ENCODE peak calls at places on chromosomes 13 and 19, in six cellular contexts. L is neural crest cell, B is GM06990, S is ovary, C is astrocyte of the cerebellum, W is HFFc6. O is an unnamed sample.

GRCh38 chr13:21872795-21873194 is 201.9 kb downstream of the FGF9 start:
- DNase-seq in S (no peak), B (no peak), W (no peak), C (no peak), L (no peak), O (no peak)

GRCh38 chr13:90448466-90449037 is 898.9 kb upstream of the MIR17HG start:
- DNase-seq in W (no peak), L (no peak), S (no peak), C (peak), B (no peak), O (no peak)

GRCh38 chr19:16262618-16263017 is 62.0 kb upstream of the KLF2 start:
- DNase-seq in C (no peak), B (no peak), W (no peak), S (no peak), L (no peak), O (no peak)

GRCh38 chr19:35311901-35312665 is 16.9 kb upstream of the CD22 start:
- DNase-seq in S (no peak), L (no peak), C (no peak), B (no peak), W (no peak), O (no peak)

GRCh38 chr13:98853791-98854191 is 101.3 kb upstream of the SLC15A1 start:
- DNase-seq in L (no peak), B (peak), C (peak), S (no peak), W (peak), O (peak)

GRCh38 chr19:6551607-6552450 is 21.0 kb downstream of the TNFSF9 start:
- DNase-seq in B (peak), W (no peak), L (peak), S (no peak), C (no peak), O (no peak)

GRCh38 chr13:66111628-66112027 is 1118.5 kb downstream of the PCDH9 start:
- DNase-seq in C (no peak), W (no peak), L (no peak), S (no peak), B (no peak), O (no peak)

GRCh38 chr13:109938255-109938936 is 152.0 kb upstream of the IRS2 start:
- DNase-seq in L (no peak), W (peak), C (peak), B (no peak), S (no peak), O (no peak)

GRCh38 chr13:33281951-33282595 is 3.5 kb downstream of the STARD13 start:
- DNase-seq in C (no peak), L (no peak), B (no peak), W (peak), S (no peak), O (no peak)

GRCh38 chr19:49851456-49852259 is 699 bp downstream of the PTOV1 start:
- DNase-seq in W (no peak), S (peak), C (no peak), L (no peak), B (no peak), O (no peak)

GRCh38 chr19:58569191-58569942 is 3.8 kb downstream of the MZF1 start:
- DNase-seq in C (no peak), S (peak), W (no peak), B (no peak), L (no peak), O (no peak)

GRCh38 chr13:61954092-61954491 is 538.4 kb upstream of the PCDH20 start:
- DNase-seq in W (no peak), S (no peak), L (no peak), B (no peak), C (peak), O (no peak)

GRCh38 chr19:8390617-8390981 is 439 bp downstream of the RAB11B start:
- DNase-seq in L (peak), S (peak), W (peak), C (peak), B (peak), O (peak)

GRCh38 chr13:95724252-95724651 is 47.3 kb downstream of the DNAJC3 start:
- DNase-seq in W (no peak), S (no peak), L (no peak), C (no peak), B (no peak), O (no peak)

GRCh38 chr19:10625003-10625761 is at the start of gene SLC44A2:
- DNase-seq in S (peak), C (no peak), W (peak), L (peak), B (no peak), O (no peak)

GRCh38 chr13:46530084-46530935 is 22.7 kb upstream of the LRCH1 start:
- DNase-seq in W (peak), B (no peak), S (no peak), L (no peak), C (no peak), O (peak)

GRCh38 chr13:114179087-114179658 is at the start of gene CFAP97D2:
- DNase-seq in C (no peak), B (no peak), L (no peak), W (no peak), S (no peak), O (no peak)

DNA sequence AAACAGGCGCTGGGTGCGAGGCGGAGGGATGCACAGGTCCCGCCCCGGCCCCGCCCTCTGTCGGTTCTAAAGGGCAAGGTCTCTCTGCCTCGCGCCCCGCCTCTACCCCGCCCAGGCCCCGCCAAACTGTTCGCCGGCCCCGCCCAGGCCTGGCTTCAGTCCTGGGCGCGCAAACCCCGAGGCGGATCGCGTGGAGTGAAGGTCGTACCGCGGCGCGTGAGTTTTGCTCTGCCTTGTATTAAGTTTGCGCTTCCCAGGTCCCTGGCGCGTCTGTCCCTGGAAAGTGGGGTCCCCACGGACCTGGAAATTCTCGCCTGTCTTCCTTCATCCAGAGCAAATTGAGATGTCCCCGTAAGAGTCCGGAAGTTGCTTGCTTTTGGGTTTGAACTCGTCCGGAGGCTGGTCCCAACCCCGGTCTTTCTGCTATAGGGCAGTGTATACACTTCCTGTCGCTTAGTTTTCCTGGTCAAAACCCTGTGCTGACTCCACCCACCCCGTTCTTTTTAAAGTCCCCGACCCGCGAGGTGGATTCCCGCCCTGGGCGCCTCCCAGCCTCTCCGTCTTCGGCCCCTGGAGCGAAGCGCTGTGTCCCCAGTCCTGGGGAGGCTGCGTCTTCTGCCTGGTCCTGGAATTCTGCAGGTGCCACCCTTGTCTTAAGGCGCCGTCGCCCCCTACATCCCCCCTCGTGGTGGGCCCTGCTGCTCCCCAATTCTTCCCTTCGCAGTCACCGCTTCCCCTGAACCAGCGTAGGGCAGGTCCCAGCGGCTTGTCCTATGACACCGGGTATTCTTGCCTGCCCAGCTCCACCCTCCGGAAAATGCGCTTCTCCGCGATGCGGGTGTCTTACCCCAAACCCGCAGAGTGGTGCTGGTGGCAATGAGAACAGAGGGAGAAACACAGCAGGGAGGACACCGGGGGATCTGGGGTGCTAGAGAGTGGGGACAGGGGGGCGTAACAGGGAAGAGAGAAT is 8.6 kb downstream of the ZNF808 start:
- DNase-seq in W (peak), L (peak), C (peak), B (peak), S (peak), O (peak)
- TF ChIP-seq CTCF in W (peak), L (no peak), C (peak), B (no peak), S (no peak), O (no peak)

GRCh38 chr19:47343194-47343802 is 5.8 kb upstream of the DHX34 start:
- DNase-seq in C (no peak), S (no peak), B (no peak), L (no peak), W (no peak), O (no peak)
- TF ChIP-seq CTCF in C (no peak), S (no peak), B (no peak), L (no peak), W (no peak), O (no peak)

GRCh38 chr13:102374726-102375125 is 27.1 kb downstream of the FGF14 start:
- DNase-seq in L (no peak), B (no peak), S (no peak), W (no peak), C (no peak), O (no peak)
- TF ChIP-seq CTCF in L (no peak), B (no peak), S (no peak), W (no peak), C (no peak), O (no peak)

GRCh38 chr13:103762523-103762922 is 696.3 kb upstream of the SLC10A2 start:
- DNase-seq in B (no peak), W (no peak), S (no peak), C (no peak), L (no peak), O (no peak)
- TF ChIP-seq CTCF in B (no peak), W (peak), S (no peak), C (no peak), L (peak), O (no peak)

GRCh38 chr13:89199138-89199537 is 1528.0 kb downstream of the SLITRK5 start:
- DNase-seq in L (no peak), C (no peak), W (no peak), B (no peak), S (no peak), O (no peak)
- TF ChIP-seq CTCF in L (no peak), C (no peak), W (no peak), B (no peak), S (no peak), O (no peak)

DNA sequence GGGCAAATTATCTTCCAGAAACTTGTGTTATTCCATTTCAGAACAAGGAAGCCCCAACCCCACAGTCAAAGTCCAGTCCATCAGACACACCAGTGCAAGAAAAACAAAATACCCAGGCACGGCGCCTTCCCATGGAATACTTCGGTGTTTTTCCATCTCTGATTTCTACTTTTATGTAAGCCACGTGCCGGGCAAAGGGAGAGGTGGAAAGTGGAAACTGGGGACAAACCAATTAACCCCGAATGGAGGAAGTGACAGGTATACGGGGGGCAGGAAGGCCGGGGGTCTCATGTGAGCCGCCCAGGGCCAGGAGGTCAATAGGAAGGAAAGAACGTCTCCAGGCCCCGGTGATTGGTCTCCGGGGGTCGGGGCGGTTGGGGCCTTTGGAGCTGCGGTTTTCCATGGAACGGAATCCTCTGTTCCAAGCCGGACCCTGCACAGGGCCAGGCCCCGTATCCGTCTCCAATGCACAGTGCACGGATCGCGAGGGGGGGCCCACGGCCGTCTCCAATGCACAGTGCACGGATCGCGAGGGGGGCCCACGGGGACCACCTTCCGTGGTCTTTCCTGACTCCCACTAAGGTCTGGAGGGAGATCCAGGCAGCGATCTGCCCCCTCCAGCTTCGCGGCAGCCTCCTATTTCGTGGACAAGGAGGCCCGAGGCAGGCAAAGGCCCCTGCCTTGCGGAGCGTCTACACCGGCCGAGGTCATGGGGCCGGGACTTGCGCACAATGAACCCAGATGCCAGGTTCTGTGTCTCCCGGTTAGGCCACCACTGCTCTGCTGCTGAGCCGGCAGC is 79.7 kb downstream of the GADD45B start:
- DNase-seq in L (no peak), S (no peak), B (no peak), W (no peak), C (no peak), O (no peak)
- TF ChIP-seq CTCF in L (no peak), S (no peak), B (no peak), W (no peak), C (no peak), O (no peak)

DNA sequence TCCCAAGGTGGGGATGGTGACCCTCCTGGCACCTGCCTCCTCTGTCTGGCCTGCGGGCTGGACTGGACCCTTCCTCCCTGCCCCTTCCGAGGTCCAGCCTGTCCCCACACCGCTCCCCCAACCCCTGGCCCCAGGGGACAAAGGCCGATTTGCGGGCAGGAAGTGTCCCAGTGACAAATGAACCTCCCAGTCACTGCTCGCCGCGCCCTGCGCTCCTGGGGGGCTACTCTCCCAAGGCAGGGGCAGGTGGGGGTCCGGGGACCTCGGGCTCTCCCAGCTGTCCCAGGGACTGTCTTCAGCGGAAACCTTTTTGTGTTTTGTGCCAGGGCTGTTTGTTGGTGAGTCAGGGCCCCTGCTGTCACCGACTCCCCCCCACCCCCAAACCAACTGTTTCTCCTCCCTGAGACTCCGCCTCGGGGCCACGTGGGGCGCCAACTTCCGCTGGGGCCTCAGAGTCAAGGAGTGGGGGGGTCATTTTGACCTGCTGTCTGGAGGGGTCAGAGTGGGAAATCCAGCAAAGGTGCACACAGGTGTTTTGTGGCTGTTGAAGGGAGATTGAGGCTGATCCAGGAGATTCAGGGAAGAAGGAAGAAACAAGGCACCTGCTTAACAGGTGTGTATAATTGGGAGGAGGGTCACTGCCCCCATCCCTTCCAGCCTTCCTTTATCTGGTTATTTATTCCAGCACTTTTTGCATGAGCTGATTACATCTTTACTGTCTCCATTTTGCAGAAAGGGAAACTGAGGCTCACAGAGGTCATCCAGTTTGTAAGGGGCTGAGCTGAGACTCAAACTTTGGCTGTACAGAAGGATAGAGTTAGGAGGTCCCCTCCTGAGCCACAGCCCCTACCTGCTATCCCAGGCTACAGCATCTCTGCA is 831 bp downstream of the PGPEP1 start:
- DNase-seq in S (peak), B (peak), W (peak), C (no peak), L (no peak), O (no peak)
- TF ChIP-seq CTCF in S (no peak), B (no peak), W (peak), C (no peak), L (no peak), O (no peak)

DNA sequence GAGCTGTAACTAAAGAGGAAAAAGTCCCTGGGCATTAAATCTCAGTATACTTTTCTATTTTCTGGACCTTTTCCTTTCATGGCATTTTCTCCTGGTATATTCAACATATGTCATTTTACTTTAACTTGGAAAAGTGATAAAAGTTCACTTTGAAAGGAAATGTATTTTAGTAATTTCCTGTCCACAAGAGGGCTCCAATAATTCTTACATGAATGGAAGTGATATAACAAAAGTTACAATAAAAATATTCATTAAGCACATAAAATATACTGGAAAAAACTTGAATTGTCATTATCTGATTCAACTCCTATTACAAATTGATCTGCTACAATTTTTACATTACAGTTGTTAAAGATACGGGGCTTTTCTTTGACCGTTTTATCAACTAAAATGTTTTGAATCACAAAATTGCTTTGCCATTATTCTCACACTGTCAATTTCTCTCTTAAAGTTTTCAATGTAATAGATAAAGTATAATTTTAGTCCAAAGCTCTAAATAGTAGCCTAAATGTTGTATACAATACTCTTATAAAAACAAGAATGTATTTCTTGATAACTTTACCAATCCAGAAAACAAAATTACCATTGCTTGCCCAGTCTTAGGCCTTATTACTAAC is 4.9 kb downstream of the UBL3 start:
- DNase-seq in L (no peak), B (no peak), W (no peak), C (no peak), S (no peak), O (no peak)
- TF ChIP-seq CTCF in L (peak), B (peak), W (peak), C (peak), S (peak), O (peak)

GRCh38 chr19:39436350-39436716 is 584 bp upstream of the RPS16 start:
- DNase-seq in C (no peak), B (no peak), W (no peak), L (no peak), S (no peak), O (no peak)

GRCh38 chr19:39438270-39438934 is 2.7 kb upstream of the RPS16 start:
- DNase-seq in S (no peak), C (no peak), B (no peak), L (no peak), W (peak), O (no peak)

GRCh38 chr19:39434123-39435076 is 1.3 kb downstream of the RPS16 start:
- DNase-seq in S (no peak), B (no peak), L (no peak), W (no peak), C (no peak), O (no peak)

GRCh38 chr19:39433480-39434079 is 2.2 kb downstream of the RPS16 start:
- DNase-seq in C (no peak), W (no peak), L (no peak), B (no peak), S (no peak), O (no peak)

DNA sequence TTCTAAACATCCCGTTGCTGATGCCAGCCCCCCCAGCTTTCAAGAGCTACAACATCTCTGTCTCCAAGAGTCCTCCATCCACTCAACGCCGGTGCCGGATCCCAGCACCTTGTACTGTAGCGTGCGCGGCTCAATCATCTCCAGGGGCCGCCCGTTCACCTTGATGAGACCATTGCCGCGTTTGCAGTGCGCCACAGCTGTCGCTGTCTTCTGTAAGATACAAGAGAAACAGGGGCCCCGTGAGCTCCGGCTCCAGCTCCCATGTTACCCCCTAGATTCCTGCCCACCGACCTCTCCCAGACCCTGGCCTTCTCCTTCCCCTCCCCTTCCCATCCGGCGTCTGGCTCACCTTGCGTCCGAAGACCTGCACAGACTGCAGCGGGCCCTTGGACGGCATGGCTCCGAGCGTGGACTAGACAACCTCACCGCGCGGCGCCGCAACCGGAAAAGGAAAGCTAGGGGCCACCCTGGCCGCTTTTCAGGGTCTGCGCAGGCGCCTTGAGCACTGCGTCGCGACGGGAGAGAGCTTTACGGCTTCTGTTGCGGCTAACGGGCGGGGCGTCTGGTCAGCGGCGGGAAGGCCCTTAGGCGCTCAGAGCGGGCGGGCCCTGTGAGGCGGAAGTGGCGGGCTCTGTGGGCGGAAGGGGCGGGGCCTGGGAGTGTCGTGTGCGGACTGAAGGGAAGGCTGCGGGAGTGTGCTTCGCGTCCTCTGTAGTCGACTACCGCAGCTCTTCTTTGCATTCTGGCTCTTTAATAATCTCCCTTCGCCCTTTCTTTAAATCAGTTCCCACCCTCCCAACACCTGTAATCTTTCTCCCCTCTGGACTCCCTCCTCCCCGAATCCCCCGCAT is at the start of gene RPS16:
- DNase-seq in B (peak), S (peak), W (peak), C (peak), L (peak), O (peak)
- TF ChIP-seq CTCF in B (no peak), S (no peak), W (no peak), C (no peak), L (no peak), O (no peak)